ENCODE peak calls at places on chromosomes 5 and 9, in ten cellular contexts. P is MCF 10A, R is Peyer's patch, I is nephron progenitor cell, U is AG09309, K is heart left ventricle, D is OCI-LY7, Y is foreskin fibroblast, J is ovary, Q is uterus. H is an unnamed sample.

GRCh38 chr5:178416919-178417318 is 173.3 kb downstream of the COL23A1 start:
- DNase-seq in P (peak), R (no peak), I (no peak), U (peak), K (no peak), D (no peak), Y (no peak), J (no peak), Q (no peak), H (no peak)

GRCh38 chr5:134564396-134564795 is 38.9 kb downstream of the JADE2 start:
- DNase-seq in P (no peak), R (no peak), I (no peak), U (no peak), K (no peak), D (no peak), Y (no peak), J (no peak), Q (no peak), H (no peak)

GRCh38 chr9:15846611-15847010 is 293.8 kb downstream of the CCDC171 start:
- DNase-seq in P (no peak), R (no peak), I (no peak), U (no peak), K (no peak), D (no peak), Y (no peak), J (no peak), Q (peak), H (no peak)

GRCh38 chr5:179430256-179431175 is 85.3 kb upstream of the ADAMTS2 start:
- DNase-seq in P (no peak), R (no peak), I (no peak), U (no peak), K (peak), D (no peak), Y (no peak), J (no peak), Q (no peak), H (no peak)

GRCh38 chr5:7850533-7851239 is at the start of gene CFAP90:
- DNase-seq in P (no peak), R (peak), I (peak), U (no peak), K (peak), D (no peak), Y (peak), J (peak), Q (peak), H (peak)

GRCh38 chr9:136848393-136849037 is 694 bp upstream of the PHPT1 start:
- DNase-seq in P (peak), R (peak), I (peak), U (no peak), K (no peak), D (peak), Y (peak), J (no peak), Q (no peak), H (no peak)

GRCh38 chr5:146893991-146894390 is 15.4 kb upstream of the PPP2R2B start:
- DNase-seq in P (no peak), R (no peak), I (no peak), U (no peak), K (no peak), D (no peak), Y (no peak), J (no peak), Q (no peak), H (no peak)

GRCh38 chr5:172844577-172844838 is 10.5 kb downstream of the ERGIC1 start:
- DNase-seq in P (no peak), R (no peak), I (no peak), U (no peak), K (peak), D (no peak), Y (no peak), J (no peak), Q (no peak), H (no peak)

GRCh38 chr5:166909040-166909439 is 1382.4 kb upstream of the WWC1 start:
- DNase-seq in P (peak), R (no peak), I (no peak), U (no peak), K (no peak), D (no peak), Y (peak), J (no peak), Q (no peak), H (no peak)

GRCh38 chr5:141559481-141559880 is 59.3 kb downstream of the DIAPH1 start:
- DNase-seq in P (peak), R (no peak), I (no peak), U (peak), K (no peak), D (no peak), Y (peak), J (no peak), Q (no peak), H (no peak)

GRCh38 chr9:136002886-136003285 is 41.7 kb upstream of the UBAC1 start:
- DNase-seq in P (no peak), R (no peak), I (no peak), U (no peak), K (no peak), D (no peak), Y (peak), J (no peak), Q (no peak), H (no peak)

GRCh38 chr5:174504266-174504726 is 220.1 kb upstream of the MSX2 start:
- DNase-seq in P (no peak), R (no peak), I (no peak), U (no peak), K (no peak), D (no peak), Y (peak), J (no peak), Q (no peak), H (no peak)

GRCh38 chr5:34957857-34958690 is 28.7 kb downstream of the DNAJC21 start:
- DNase-seq in P (peak), R (no peak), I (peak), U (no peak), K (no peak), D (peak), Y (peak), J (no peak), Q (no peak), H (no peak)

GRCh38 chr9:98590115-98590514 is 118.6 kb downstream of the GABBR2 start:
- DNase-seq in P (no peak), R (no peak), I (no peak), U (no peak), K (no peak), D (no peak), Y (no peak), J (no peak), Q (no peak), H (no peak)

GRCh38 chr9:22722492-22722891 is 275.9 kb downstream of the DMRTA1 start:
- DNase-seq in P (no peak), R (no peak), I (no peak), U (no peak), K (no peak), D (no peak), Y (no peak), J (no peak), Q (no peak), H (no peak)

GRCh38 chr5:54215233-54215736 is 95.1 kb downstream of the ARL15 start:
- DNase-seq in P (no peak), R (no peak), I (peak), U (no peak), K (no peak), D (no peak), Y (no peak), J (no peak), Q (no peak), H (no peak)

GRCh38 chr9:97761879-97762278 is 64.7 kb upstream of the XPA start:
- DNase-seq in P (no peak), R (no peak), I (no peak), U (no peak), K (no peak), D (no peak), Y (no peak), J (no peak), Q (no peak), H (no peak)

GRCh38 chr5:108259306-108259705 is 122.6 kb downstream of the FBXL17 start:
- DNase-seq in P (peak), R (no peak), I (no peak), U (no peak), K (no peak), D (no peak), Y (peak), J (no peak), Q (no peak), H (no peak)

GRCh38 chr5:58886315-58887207 is 303.7 kb downstream of the RAB3C start:
- DNase-seq in P (peak), R (peak), I (peak), U (peak), K (peak), D (peak), Y (peak), J (peak), Q (peak), H (peak)

GRCh38 chr5:24714757-24715156 is 70.0 kb upstream of the CDH10 start:
- DNase-seq in P (no peak), R (no peak), I (no peak), U (no peak), K (no peak), D (no peak), Y (no peak), J (no peak), Q (no peak), H (no peak)

GRCh38 chr9:136858844-136859757 is 7.0 kb downstream of the MAMDC4 start:
- DNase-seq in P (peak), R (peak), I (no peak), U (no peak), K (peak), D (no peak), Y (peak), J (peak), Q (peak), H (no peak)

GRCh38 chr5:116454417-116454927 is 120.2 kb downstream of the SEMA6A start:
- DNase-seq in P (no peak), R (no peak), I (no peak), U (peak), K (no peak), D (no peak), Y (peak), J (no peak), Q (no peak), H (no peak)

GRCh38 chr5:125186911-125187375 is 440.5 kb upstream of the ZNF608 start:
- DNase-seq in P (no peak), R (no peak), I (no peak), U (no peak), K (no peak), D (no peak), Y (no peak), J (no peak), Q (no peak), H (no peak)

GRCh38 chr5:151671979-151672378 is 14.7 kb downstream of the SPARC start:
- DNase-seq in P (peak), R (no peak), I (no peak), U (no peak), K (no peak), D (no peak), Y (peak), J (no peak), Q (no peak), H (no peak)

GRCh38 chr5:110048508-110048907 is 358.8 kb downstream of the MAN2A1 start:
- DNase-seq in P (no peak), R (no peak), I (no peak), U (no peak), K (no peak), D (no peak), Y (no peak), J (no peak), Q (no peak), H (no peak)

GRCh38 chr9:75962186-75963036 is 71.9 kb downstream of the PCSK5 start:
- DNase-seq in P (no peak), R (no peak), I (no peak), U (no peak), K (peak), D (no peak), Y (peak), J (peak), Q (no peak), H (no peak)

GRCh38 chr9:25678147-25678666 is at the start of gene TUSC1:
- DNase-seq in P (peak), R (peak), I (peak), U (peak), K (peak), D (no peak), Y (peak), J (peak), Q (peak), H (peak)

GRCh38 chr5:159441441-159441840 is 111.2 kb upstream of the IL12B start:
- DNase-seq in P (peak), R (no peak), I (peak), U (no peak), K (no peak), D (peak), Y (no peak), J (no peak), Q (no peak), H (no peak)

GRCh38 chr9:93315118-93315517 is 131.2 kb downstream of the WNK2 start:
- DNase-seq in P (no peak), R (peak), I (no peak), U (no peak), K (no peak), D (no peak), Y (no peak), J (no peak), Q (no peak), H (no peak)

GRCh38 chr5:126422994-126423788 is at the start of gene GRAMD2B:
- DNase-seq in P (peak), R (peak), I (peak), U (peak), K (peak), D (no peak), Y (peak), J (peak), Q (peak), H (peak)

GRCh38 chr5:15320896-15321295 is 179.1 kb upstream of the FBXL7 start:
- DNase-seq in P (no peak), R (no peak), I (peak), U (no peak), K (no peak), D (no peak), Y (no peak), J (no peak), Q (no peak), H (no peak)

DNA sequence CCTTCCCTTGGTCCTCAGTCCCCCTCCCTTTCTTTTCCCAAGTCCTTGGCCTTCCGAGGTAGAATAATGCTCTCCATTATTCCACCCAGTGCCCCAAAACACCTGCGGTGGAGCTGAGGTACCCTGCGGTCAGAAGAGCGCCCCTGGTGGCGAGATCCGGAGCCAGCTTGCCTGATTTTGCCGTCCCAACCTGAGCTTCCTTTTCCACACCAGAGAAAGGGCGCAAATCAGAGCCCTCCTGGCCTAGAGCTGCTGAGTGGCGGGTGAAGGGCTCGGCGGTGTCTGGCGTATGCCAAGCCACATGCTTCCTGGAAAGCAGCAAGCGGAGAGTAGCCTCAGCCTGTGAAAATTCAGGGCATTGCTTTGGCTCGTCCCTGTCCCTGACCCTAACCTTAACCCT is 21.1 kb upstream of the CARTPT start:
- DNase-seq in P (no peak), R (no peak), I (peak), U (no peak), K (peak), D (peak), Y (no peak), J (no peak), Q (no peak), H (no peak)
- TF ChIP-seq CTCF in P (peak), R (no peak), I (peak), U (peak), K (peak), D (peak), Y (peak), J (no peak), Q (no peak), H (no peak)

GRCh38 chr5:41432481-41433253 is 77.7 kb downstream of the PLCXD3 start:
- DNase-seq in P (no peak), R (no peak), I (no peak), U (no peak), K (peak), D (no peak), Y (no peak), J (no peak), Q (no peak), H (no peak)

GRCh38 chr5:41427505-41427904 is 82.9 kb downstream of the PLCXD3 start:
- DNase-seq in P (no peak), R (no peak), I (no peak), U (no peak), K (no peak), D (no peak), Y (no peak), J (no peak), Q (no peak), H (no peak)
- TF ChIP-seq CTCF in P (no peak), R (no peak), I (no peak), U (no peak), K (no peak), D (no peak), Y (no peak), J (no peak), Q (no peak), H (no peak)

DNA sequence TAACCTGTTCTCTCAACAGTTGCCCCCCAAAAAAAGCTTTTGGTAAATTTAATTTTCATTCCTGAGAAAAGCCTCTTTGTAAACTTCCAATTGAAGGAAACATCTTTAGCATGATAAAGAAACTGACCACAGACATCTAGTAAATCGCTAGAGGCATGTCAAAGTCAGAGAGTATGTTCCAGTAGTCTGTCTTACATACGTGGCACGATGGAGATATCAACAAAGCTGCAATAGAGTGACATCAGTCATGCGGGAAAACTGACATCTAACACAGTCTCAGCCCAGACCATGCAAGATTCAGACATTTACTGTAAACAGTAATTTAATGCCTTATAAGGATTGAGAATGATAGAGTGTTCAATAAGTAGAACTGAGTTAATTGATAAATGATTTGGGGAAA is 45.1 kb downstream of the GARNL3 start:
- DNase-seq in P (no peak), R (no peak), I (no peak), U (no peak), K (no peak), D (no peak), Y (no peak), J (no peak), Q (no peak), H (no peak)
- TF ChIP-seq CTCF in P (no peak), R (no peak), I (no peak), U (no peak), K (no peak), D (no peak), Y (no peak), J (no peak), Q (no peak), H (no peak)

GRCh38 chr9:87771251-87772006 is 45.5 kb downstream of the CTSL start:
- DNase-seq in P (no peak), R (no peak), I (peak), U (no peak), K (no peak), D (no peak), Y (no peak), J (no peak), Q (no peak), H (no peak)
- TF ChIP-seq CTCF in P (no peak), R (no peak), I (no peak), U (no peak), K (no peak), D (no peak), Y (no peak), J (no peak), Q (no peak), H (no peak)

DNA sequence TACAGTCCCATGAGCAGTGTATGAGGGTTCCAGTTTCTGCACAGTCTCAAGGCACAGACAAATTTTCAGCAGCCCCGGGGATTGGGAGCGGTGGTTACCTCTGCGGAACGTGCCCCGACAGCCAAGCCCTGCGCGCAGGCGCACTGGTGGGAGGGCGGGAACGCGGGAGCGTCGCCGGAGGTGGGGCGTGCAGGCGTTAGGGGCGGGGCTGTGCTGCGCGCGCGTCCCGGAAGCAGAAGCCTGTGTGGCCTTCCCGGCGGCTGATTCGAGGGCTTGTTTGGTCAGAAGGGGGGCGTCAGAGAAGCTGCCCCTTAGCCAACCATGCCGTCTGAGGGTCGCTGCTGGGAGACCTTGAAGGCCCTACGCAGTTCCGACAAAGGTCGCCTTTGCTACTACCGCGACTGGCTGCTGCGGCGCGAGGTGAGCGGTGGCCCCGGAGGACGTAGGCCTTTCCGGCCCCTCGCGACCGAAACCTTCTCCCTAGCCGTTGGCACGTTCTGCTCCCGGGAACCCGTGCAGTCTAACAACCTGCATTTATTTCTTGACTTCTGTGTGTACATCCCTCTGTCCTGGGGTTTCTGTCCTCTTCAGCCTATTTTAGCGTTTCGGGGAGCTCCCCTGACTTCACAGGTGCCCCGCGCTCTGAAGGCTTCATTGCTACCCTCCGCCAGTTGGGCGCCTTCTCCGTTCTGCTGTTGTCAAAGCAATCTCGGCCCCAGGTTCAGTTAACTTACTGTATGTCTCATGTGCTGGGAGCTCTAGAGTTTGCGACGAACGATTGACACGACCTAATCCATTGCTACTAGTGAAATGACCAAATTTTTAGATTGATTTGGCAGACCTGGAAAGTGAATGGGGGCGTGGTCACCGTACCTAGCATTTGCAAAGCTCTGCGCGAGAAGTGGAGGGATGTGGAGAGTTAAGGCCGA is at the start of gene GLE1:
- DNase-seq in P (peak), R (peak), I (peak), U (peak), K (peak), D (peak), Y (peak), J (peak), Q (peak), H (peak)
- TF ChIP-seq CTCF in P (no peak), R (no peak), I (no peak), U (no peak), K (no peak), D (peak), Y (no peak), J (no peak), Q (no peak), H (no peak)

DNA sequence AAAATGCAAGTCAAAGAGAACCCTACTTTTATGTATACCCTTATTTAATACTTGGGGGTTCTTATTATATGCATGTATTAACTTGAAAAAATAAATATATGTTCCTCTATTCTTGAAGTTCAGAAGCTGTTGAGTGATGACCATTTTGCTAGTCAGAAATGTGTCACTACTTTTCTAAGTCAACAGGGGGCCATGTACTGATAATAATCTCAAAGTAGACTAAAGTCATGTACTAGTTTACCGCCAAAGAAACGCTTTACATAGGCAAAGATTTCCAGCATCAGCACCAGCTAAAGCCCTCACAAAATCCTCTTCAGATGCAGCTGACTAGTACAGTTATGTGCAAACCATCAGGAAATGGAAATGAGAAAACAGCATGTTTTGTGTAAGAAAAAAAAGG is 5.7 kb upstream of the BHMT start:
- DNase-seq in P (no peak), R (no peak), I (no peak), U (no peak), K (no peak), D (no peak), Y (no peak), J (no peak), Q (no peak), H (no peak)
- TF ChIP-seq CTCF in P (no peak), R (no peak), I (no peak), U (no peak), K (no peak), D (peak), Y (no peak), J (no peak), Q (no peak), H (no peak)

GRCh38 chr9:763692-764091 is 77.8 kb upstream of the DMRT1 start:
- DNase-seq in P (no peak), R (no peak), I (no peak), U (no peak), K (no peak), D (no peak), Y (no peak), J (no peak), Q (no peak), H (no peak)

GRCh38 chr9:764986-765385 is 76.5 kb upstream of the DMRT1 start:
- DNase-seq in P (no peak), R (no peak), I (no peak), U (no peak), K (no peak), D (no peak), Y (no peak), J (no peak), Q (no peak), H (no peak)

GRCh38 chr9:761793-762190 is 79.7 kb upstream of the DMRT1 start:
- DNase-seq in P (no peak), R (no peak), I (no peak), U (no peak), K (no peak), D (no peak), Y (no peak), J (no peak), Q (no peak), H (no peak)

GRCh38 chr9:762217-762616 is 79.3 kb upstream of the DMRT1 start:
- DNase-seq in P (no peak), R (no peak), I (no peak), U (no peak), K (no peak), D (no peak), Y (no peak), J (no peak), Q (no peak), H (no peak)

GRCh38 chr9:764105-764524 is 77.4 kb upstream of the DMRT1 start:
- DNase-seq in P (peak), R (peak), I (peak), U (peak), K (peak), D (peak), Y (peak), J (peak), Q (peak), H (no peak)
- TF ChIP-seq CTCF in P (peak), R (peak), I (peak), U (peak), K (peak), D (peak), Y (peak), J (peak), Q (peak), H (no peak)

H was measured in activated B cell treated with CpG ODN at 0.5 μM for 24 hours.